ENCODE peak calls at places on chromosomes 4 and X, in nine cellular contexts. O is activated T-cell treated with anti-CD3 and anti-CD28 coated beads, Interleukin-2, amount 50 U/mL, for 4 hours; I is psoas muscle; K is activated CD4-positive, alpha-beta T cell treated with anti-CD3 and anti-CD28 coated beads for 36 hours; E is left cardiac atrium; T is effector memory CD8-positive, alpha-beta T cell; V is heart left ventricle; P is naive thymus-derived CD8-positive, alpha-beta T cell; S is A549. R is an unnamed sample.

GRCh38 chr4:98510757-98511517 is 147.5 kb downstream of the TSPAN5 start:
- ATAC-seq in S (no peak), O (peak; percentile 89), V (no peak), K (peak; percentile 88), P (no peak), T (no peak), E (no peak), I (no peak), R (peak; percentile 92)

GRCh38 chr4:145663194-145663593 is 16.8 kb upstream of the C4orf51 start:
- ATAC-seq in I (no peak), E (peak; percentile 54), S (no peak), V (peak; percentile 86), T (no peak), K (no peak), O (no peak), P (no peak), R (no peak)

GRCh38 chr4:95304898-95305297 is 243.9 kb downstream of the UNC5C start:
- ATAC-seq in S (peak; percentile 76), P (no peak), E (no peak), V (peak; percentile 87), I (no peak), T (no peak), O (no peak), K (no peak), R (no peak)

GRCh38 chr4:48138936-48139335 is 4.9 kb upstream of the TXK start:
- ATAC-seq in E (no peak), T (peak; percentile 80), V (no peak), S (no peak), I (no peak), K (peak; percentile 12), O (peak; percentile 13), P (peak; percentile 65), R (peak; percentile 33)

GRCh38 chr4:105946771-105947170 is 51.5 kb downstream of the NPNT start:
- ATAC-seq in K (no peak), T (no peak), O (no peak), E (no peak), P (no peak), I (no peak), V (no peak), S (no peak), R (no peak)

GRCh38 chr4:55004831-55005230 is 120.6 kb downstream of the KDR start:
- ATAC-seq in E (peak; percentile 92), K (no peak), T (no peak), S (no peak), V (peak; percentile 41), I (no peak), O (no peak), P (no peak), R (no peak)

GRCh38 chrX:47573334-47574095 is 8.7 kb upstream of the TIMP1 start:
- ATAC-seq in E (peak; percentile 80), T (no peak), I (peak; percentile 33), P (peak; percentile 23), V (peak; percentile 72), S (peak; percentile 3), K (no peak), O (no peak), R (no peak)

GRCh38 chr4:56674984-56675383 is 6.1 kb downstream of the HOPX start:
- ATAC-seq in I (no peak), E (no peak), T (no peak), O (no peak), V (no peak), P (no peak), S (no peak), K (no peak), R (no peak)

GRCh38 chrX:134431894-134432293 is 28.1 kb upstream of the HPRT1 start:
- ATAC-seq in P (no peak), S (peak; percentile 47), V (no peak), O (peak; percentile 82), E (no peak), K (peak; percentile 83), I (no peak), T (no peak), R (peak; percentile 98)

GRCh38 chrX:119503484-119503861 is 35.2 kb downstream of the SLC25A5 start:
- ATAC-seq in V (no peak), K (no peak), S (peak; percentile 90), I (no peak), P (no peak), E (peak; percentile 78), O (no peak), T (no peak), R (no peak)

GRCh38 chrX:55754861-55755294 is 37.3 kb downstream of the RRAGB start:
- ATAC-seq in S (no peak), O (peak; percentile 93), V (no peak), K (peak; percentile 94), T (no peak), P (no peak), E (no peak), I (no peak), R (peak; percentile 96)

GRCh38 chr4:107931775-107932321 is 499 bp downstream of the CYP2U1 start:
- ATAC-seq in I (no peak), P (peak; percentile 31), E (peak; percentile 3), V (no peak), T (peak; percentile 12), O (peak; percentile 40), K (peak; percentile 11), S (no peak), R (peak; percentile 22)

GRCh38 chr4:52640808-52641595 is 18.1 kb downstream of the USP46 start:
- ATAC-seq in O (no peak), V (no peak), T (no peak), P (no peak), S (no peak), E (no peak), I (no peak), K (no peak), R (no peak)

GRCh38 chrX:86023806-86024205 is 23.6 kb downstream of the CHM start:
- ATAC-seq in T (no peak), V (no peak), O (no peak), P (no peak), S (no peak), I (no peak), E (no peak), K (no peak), R (peak; percentile 35)

GRCh38 chr4:124804041-124804440 is 91.5 kb upstream of the ANKRD50 start:
- ATAC-seq in T (no peak), K (no peak), S (no peak), V (no peak), P (no peak), E (no peak), I (no peak), O (no peak), R (no peak)

GRCh38 chr4:89915937-89916336 is 21.3 kb downstream of the MMRN1 start:
- ATAC-seq in S (no peak), I (no peak), O (no peak), E (no peak), V (no peak), K (no peak), T (no peak), P (no peak), R (no peak)

GRCh38 chrX:79133897-79134296 is 10.6 kb upstream of the GPR174 start:
- ATAC-seq in T (peak; percentile 86), P (peak; percentile 70), V (peak; percentile 69), E (no peak), S (no peak), O (no peak), K (peak; percentile 68), I (no peak), R (peak; percentile 57)

GRCh38 chr4:165184220-165184619 is 23.1 kb upstream of the KLHL2 start:
- ATAC-seq in S (no peak), K (no peak), E (no peak), T (no peak), P (no peak), V (peak; percentile 26), I (no peak), O (no peak), R (no peak)

GRCh38 chr4:77220841-77221613 is 64.0 kb downstream of the CCNG2 start:
- ATAC-seq in O (no peak), I (no peak), E (peak; percentile 92), T (no peak), K (no peak), V (peak; percentile 93), P (no peak), S (no peak), R (no peak)

GRCh38 chr4:10577018-10577417 is 107.5 kb downstream of the CLNK start:
- ATAC-seq in E (no peak), P (peak; percentile 54), I (no peak), O (no peak), S (no peak), T (no peak), K (peak; percentile 49), V (no peak), R (no peak)